ENCODE peak calls at places on chromosomes 3 and 15, in four cellular contexts. O, S, H and E are unnamed samples.
A peak's percentile ranks its signal among the peaks of the same experiment; 100 is the strongest.

GRCh38 chr15:99511865-99512632 is 53.7 kb upstream of the MEF2A start:
- DNase-seq in O (no peak), H (no peak), S (no peak), E (peak; percentile 63)

GRCh38 chr3:31004025-31004678 is 109.7 kb upstream of the GADL1 start:
- DNase-seq in O (peak; percentile 58), H (no peak), S (no peak), E (no peak)

GRCh38 chr3:65537109-65537508 is 501.6 kb downstream of the MAGI1 start:
- DNase-seq in S (no peak), O (no peak), H (no peak), E (no peak)

GRCh38 chr15:29692527-29692926 is 129.7 kb downstream of the TJP1 start:
- DNase-seq in O (no peak), S (no peak), H (no peak), E (no peak)

GRCh38 chr3:175983369-175983768 is 1124.2 kb downstream of the NAALADL2 start:
- DNase-seq in H (no peak), S (no peak), O (peak; percentile 10), E (no peak)

GRCh38 chr15:41656188-41656587 is 4.0 kb upstream of the MGA start:
- DNase-seq in O (no peak), S (no peak), H (no peak), E (no peak)

GRCh38 chr3:118842147-118842863 is 192.3 kb downstream of the IGSF11 start:
- DNase-seq in S (peak; percentile 4), H (no peak), O (no peak), E (no peak)

GRCh38 chr15:44010114-44010513 is 183.3 kb downstream of the WDR76 start:
- DNase-seq in O (peak; percentile 42), S (no peak), H (no peak), E (no peak)

GRCh38 chr3:84487296-84487695 is 471.5 kb upstream of the CADM2 start:
- DNase-seq in S (no peak), H (no peak), O (no peak), E (no peak)

GRCh38 chr3:194272861-194273266 is 78.3 kb downstream of the CPN2 start:
- DNase-seq in H (no peak), S (no peak), O (peak; percentile 78), E (no peak)

GRCh38 chr3:57100046-57100695 is 39.7 kb downstream of the SPATA12 start:
- DNase-seq in O (peak; percentile 54), H (peak; percentile 82), S (peak; percentile 61), E (no peak)

GRCh38 chr3:13174803-13175135 is 101.5 kb upstream of the IQSEC1 start:
- DNase-seq in H (no peak), O (no peak), S (no peak), E (no peak)

GRCh38 chr15:101615986-101616848 is 36.0 kb downstream of the TM2D3 start:
- DNase-seq in S (peak; percentile 56), H (peak; percentile 60), O (peak; percentile 8), E (no peak)

GRCh38 chr15:58472821-58473581 is 41.2 kb downstream of the LIPC start:
- DNase-seq in O (no peak), S (no peak), H (no peak), E (no peak)

GRCh38 chr15:69380726-69381105 is 33.4 kb upstream of the KIF23 start:
- DNase-seq in O (no peak), S (no peak), H (no peak), E (no peak)

GRCh38 chr3:52140000-52140399 is 14.2 kb downstream of the POC1A start:
- DNase-seq in H (no peak), O (no peak), S (no peak), E (no peak)

GRCh38 chr15:33098082-33099058 is 96.1 kb downstream of the FMN1 start:
- DNase-seq in S (no peak), O (peak; percentile 62), H (no peak), E (no peak)

GRCh38 chr3:72190050-72190449 is 405.1 kb upstream of the PROK2 start:
- DNase-seq in O (no peak), S (no peak), H (no peak), E (no peak)

GRCh38 chr3:143565943-143566342 is 282.3 kb downstream of the SLC9A9 start:
- DNase-seq in H (no peak), O (no peak), S (no peak), E (no peak)

GRCh38 chr15:48865387-48866079 is 12.4 kb upstream of the EID1 start:
- DNase-seq in H (no peak), S (no peak), O (no peak), E (no peak)

GRCh38 chr15:71638876-71639275 is 171.5 kb upstream of the NR2E3 start:
- DNase-seq in H (no peak), O (no peak), S (no peak), E (no peak)

GRCh38 chr3:66622756-66623452 is 122.1 kb upstream of the LRIG1 start:
- DNase-seq in H (no peak), S (no peak), O (no peak), E (no peak)

GRCh38 chr3:11944052-11944673 is 60.0 kb upstream of the SYN2 start:
- DNase-seq in S (peak; percentile 70), O (no peak), H (no peak), E (no peak)

GRCh38 chr3:55435446-55435845 is 51.7 kb downstream of the WNT5A start:
- DNase-seq in O (no peak), S (no peak), H (no peak), E (no peak)

GRCh38 chr3:55431041-55431440 is 56.1 kb downstream of the WNT5A start:
- DNase-seq in S (no peak), O (no peak), H (no peak), E (no peak)

GRCh38 chr3:55436644-55437043 is 50.5 kb downstream of the WNT5A start:
- DNase-seq in H (no peak), S (no peak), O (no peak), E (no peak)

GRCh38 chr3:55439657-55440405 is 47.3 kb downstream of the WNT5A start:
- DNase-seq in S (no peak), O (no peak), H (no peak), E (no peak)

GRCh38 chr3:55434789-55435188 is 52.3 kb downstream of the WNT5A start:
- DNase-seq in S (no peak), H (no peak), O (no peak), E (no peak)
- TF ChIP-seq CTCF in S (no peak), H (no peak), O (peak; percentile 28), E (no peak)

DNA sequence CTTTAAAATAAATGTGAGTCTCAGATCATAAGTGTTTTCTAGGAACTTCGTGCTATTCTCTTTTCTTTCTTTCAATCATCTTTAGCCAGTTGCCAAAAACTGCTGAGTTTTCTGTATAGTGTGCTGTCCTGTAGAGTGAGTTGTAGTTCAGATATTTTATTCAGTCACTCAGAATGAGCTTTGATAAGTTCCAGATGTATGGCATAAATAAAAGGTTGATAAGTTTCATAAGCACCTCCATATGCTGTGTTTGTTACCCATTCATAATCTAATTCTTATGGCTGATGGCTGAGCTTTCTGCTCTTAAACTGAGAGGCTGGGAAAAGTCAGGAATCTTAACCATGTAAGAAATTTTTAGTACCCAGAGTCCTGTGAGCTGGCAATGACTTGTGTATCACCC is 59.3 kb upstream of the COL6A6 start:
- DNase-seq in S (no peak), H (no peak), O (no peak), E (no peak)
- TF ChIP-seq CTCF in S (no peak), H (no peak), O (no peak), E (no peak)

DNA sequence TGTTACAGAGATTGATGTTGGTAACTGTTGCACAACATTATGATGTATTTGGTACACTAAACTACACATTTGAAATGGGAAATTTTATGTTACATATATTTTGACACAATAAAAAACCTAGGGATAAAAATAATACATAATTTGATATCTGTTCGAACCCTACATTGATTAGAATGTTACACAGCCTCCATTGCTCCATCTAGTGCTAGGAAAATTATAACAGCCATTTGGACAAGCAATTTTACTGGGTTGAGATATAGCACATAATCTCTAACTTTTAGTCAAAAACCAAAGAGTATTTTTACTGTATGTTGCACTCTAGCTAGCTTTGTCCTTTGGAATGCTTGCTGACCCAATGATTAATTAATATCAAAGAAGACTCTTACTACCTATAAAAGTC is 108.1 kb downstream of the LSAMP start:
- DNase-seq in H (no peak), O (no peak), S (no peak), E (no peak)
- TF ChIP-seq CTCF in H (no peak), O (peak; percentile 9), S (no peak), E (no peak)

GRCh38 chr3:16543242-16543864 is 29.9 kb upstream of the RFTN1 start:
- DNase-seq in O (no peak), H (no peak), S (no peak), E (no peak)

GRCh38 chr3:16547958-16548357 is 34.5 kb upstream of the RFTN1 start:
- DNase-seq in O (no peak), H (no peak), S (no peak), E (no peak)

GRCh38 chr3:16546186-16547004 is 32.9 kb upstream of the RFTN1 start:
- DNase-seq in H (no peak), O (no peak), S (no peak), E (no peak)

GRCh38 chr3:16547555-16547954 is 34.1 kb upstream of the RFTN1 start:
- DNase-seq in S (no peak), H (no peak), O (no peak), E (no peak)

DNA sequence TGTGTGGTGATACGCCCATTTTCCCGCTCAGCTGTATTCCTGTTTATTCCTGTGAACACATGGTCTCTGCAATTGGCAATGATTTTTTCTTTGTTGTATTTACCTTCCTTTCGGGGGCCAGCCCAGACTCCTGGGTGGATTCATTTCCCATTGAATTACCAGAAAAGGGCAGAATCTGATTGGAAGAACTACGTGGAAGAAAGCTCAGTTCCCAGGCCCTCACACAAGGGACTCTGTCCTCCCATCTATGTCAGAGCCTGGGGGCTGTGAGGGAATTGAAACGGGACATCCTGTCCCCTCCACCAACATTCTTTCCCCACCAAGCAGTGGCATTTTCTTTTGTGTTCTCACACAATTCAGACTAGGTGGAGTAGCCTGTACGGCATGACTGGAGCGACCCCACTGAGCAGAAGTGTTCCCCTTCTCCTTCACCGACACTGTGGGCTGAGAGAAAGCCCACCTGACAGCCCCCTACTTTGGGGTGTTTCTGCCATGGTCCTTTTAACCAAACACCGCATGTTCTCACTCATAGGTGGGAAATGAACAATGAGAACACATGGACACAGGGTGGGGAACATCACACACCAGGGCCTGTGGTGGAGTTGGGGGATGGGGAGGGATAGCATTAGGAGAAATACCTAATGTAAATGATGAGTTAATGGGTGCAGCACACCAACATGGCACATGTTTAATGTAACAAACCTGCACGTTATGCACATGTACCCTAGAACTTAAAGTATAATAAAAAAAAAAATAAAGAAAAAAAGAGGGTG is 32.1 kb upstream of the RFTN1 start:
- DNase-seq in O (no peak), H (no peak), S (no peak), E (no peak)
- TF ChIP-seq CTCF in O (no peak), H (no peak), S (no peak), E (no peak)